ENCODE peak calls at places on chromosomes 7 and 10, in five cellular contexts. I, M, Q, A and Z are unnamed samples.

GRCh38 chr7:69336976-69337375 is 261.3 kb upstream of the AUTS2 start:
- DNase-seq in I (no peak), M (no peak), Q (no peak), A (no peak), Z (no peak)

GRCh38 chr10:18368681-18369080 is 228.5 kb downstream of the CACNB2 start:
- DNase-seq in I (no peak), M (no peak), Q (no peak), A (no peak), Z (no peak)

GRCh38 chr10:46551701-46552525 is 4.5 kb downstream of the GPRIN2 start:
- DNase-seq in I (peak; percentile 40), M (no peak), Q (no peak), A (no peak), Z (no peak)

GRCh38 chr7:122717356-122718089 is 14.8 kb upstream of the RNF148 start:
- DNase-seq in I (no peak), M (no peak), Q (no peak), A (no peak), Z (no peak)

GRCh38 chr10:73647211-73647874 is 6.1 kb upstream of the MYOZ1 start:
- DNase-seq in I (peak; percentile 65), M (peak; percentile 50), Q (peak; percentile 37), A (peak; percentile 50), Z (peak; percentile 21)

GRCh38 chr10:79118286-79119202 is 49.8 kb downstream of the ZMIZ1 start:
- DNase-seq in I (no peak), M (no peak), Q (no peak), A (no peak), Z (no peak)

GRCh38 chr7:154997840-154998370 is 5.0 kb downstream of the PAXIP1 start:
- DNase-seq in I (no peak), M (no peak), Q (no peak), A (no peak), Z (no peak)

GRCh38 chr7:106166651-106167342 is 54.7 kb upstream of the SYPL1 start:
- DNase-seq in I (peak; percentile 71), M (no peak), Q (peak; percentile 67), A (peak; percentile 27), Z (no peak)

GRCh38 chr7:30134011-30134410 is 775 bp upstream of the MTURN start:
- DNase-seq in I (no peak), M (no peak), Q (no peak), A (no peak), Z (no peak)

GRCh38 chr7:129498021-129498420 is 4.3 kb upstream of the SMKR1 start:
- DNase-seq in I (no peak), M (no peak), Q (no peak), A (no peak), Z (no peak)

GRCh38 chr10:119677904-119678755 is 26.9 kb downstream of the BAG3 start:
- DNase-seq in I (no peak), M (no peak), Q (no peak), A (no peak), Z (no peak)

GRCh38 chr7:81684513-81685262 is 85.2 kb downstream of the HGF start:
- DNase-seq in I (peak; percentile 88), M (peak; percentile 3), Q (peak; percentile 56), A (no peak), Z (peak; percentile 6)

GRCh38 chr7:77537595-77538185 is 595 bp downstream of the PTPN12 start:
- DNase-seq in I (peak; percentile 58), M (no peak), Q (peak; percentile 43), A (peak; percentile 56), Z (no peak)

GRCh38 chr7:150357277-150357676 is 11.3 kb upstream of the REPIN1 start:
- DNase-seq in I (no peak), M (no peak), Q (no peak), A (peak; percentile 59), Z (no peak)

GRCh38 chr10:16242446-16242845 is 194.4 kb upstream of the PTER start:
- DNase-seq in I (no peak), M (no peak), Q (no peak), A (no peak), Z (no peak)

GRCh38 chr10:14010083-14010551 is 320.6 kb downstream of the FRMD4A start:
- DNase-seq in I (no peak), M (no peak), Q (no peak), A (no peak), Z (no peak)

GRCh38 chr10:90394306-90394705 is 463.5 kb downstream of the HTR7 start:
- DNase-seq in I (no peak), M (no peak), Q (no peak), A (no peak), Z (no peak)